ENCODE peak calls at places on chromosomes 7 and 10, in five cellular contexts. J is fibroblast of lung, Y is Peyer's patch, B is IMR-90, Q is prostate gland. N is an unnamed sample.

GRCh38 chr10:7625836-7626235 is 40.9 kb downstream of the ITIH5 start:
- DNase-seq in J (no peak), Y (no peak), B (no peak), Q (no peak), N (no peak)

GRCh38 chr10:124653811-124654651 is 90.1 kb downstream of the FAM53B start:
- DNase-seq in J (no peak), Y (no peak), B (no peak), Q (peak; percentile 28), N (peak; percentile 76)

GRCh38 chr7:128755816-128756476 is 16.8 kb downstream of the CALU start:
- DNase-seq in J (peak; percentile 94), Y (no peak), B (peak; percentile 96), Q (no peak), N (no peak)

GRCh38 chr10:81874878-81875679 is at the start of gene NRG3:
- DNase-seq in J (no peak), Y (no peak), B (no peak), Q (no peak), N (no peak)

GRCh38 chr10:109663122-109663521 is 260.2 kb downstream of the XPNPEP1 start:
- DNase-seq in J (no peak), Y (no peak), B (no peak), Q (no peak), N (no peak)

GRCh38 chr7:96040250-96040772 is 268.0 kb downstream of the DYNC1I1 start:
- DNase-seq in J (no peak), Y (no peak), B (no peak), Q (no peak), N (no peak)

GRCh38 chr7:120460928-120461327 is 188.0 kb downstream of the KCND2 start:
- DNase-seq in J (no peak), Y (no peak), B (no peak), Q (no peak), N (no peak)

GRCh38 chr10:116691544-116692126 is 50.7 kb downstream of the HSPA12A start:
- DNase-seq in J (peak; percentile 29), Y (no peak), B (no peak), Q (no peak), N (peak; percentile 77)

GRCh38 chr10:85864866-85865526 is 501.6 kb downstream of the GRID1 start:
- DNase-seq in J (no peak), Y (no peak), B (no peak), Q (no peak), N (no peak)

GRCh38 chr10:126235091-126235978 is 152.9 kb downstream of the ADAM12 start:
- DNase-seq in J (no peak), Y (no peak), B (no peak), Q (no peak), N (no peak)

DNA sequence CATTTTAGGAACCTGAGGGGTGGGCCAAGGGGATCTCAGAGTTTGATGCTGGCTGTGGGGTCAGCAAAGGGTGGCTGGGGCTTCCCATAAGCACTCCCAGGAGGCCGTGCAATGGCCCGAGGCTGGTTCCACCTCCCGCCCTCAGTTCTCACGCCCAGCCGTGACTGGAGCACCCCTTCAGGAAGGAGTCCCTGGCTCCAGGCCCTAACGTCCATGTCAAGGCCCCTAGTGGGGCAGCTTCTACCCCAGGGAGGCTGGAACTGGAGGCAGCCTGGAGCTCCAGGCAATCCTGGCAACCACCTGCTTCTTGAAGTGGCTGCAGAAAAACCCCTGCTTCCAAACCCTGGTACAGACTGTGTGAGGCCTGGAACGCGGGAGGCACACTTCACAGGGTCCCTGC is 165.5 kb downstream of the DIP2C start:
- DNase-seq in J (no peak), Y (no peak), B (no peak), Q (no peak), N (peak; percentile 58)
- H3K4me1 ChIP-seq in J (no peaks in the 10 kb centered on the region), Y (no peaks in the 10 kb centered on the region), B (peaks cover 20% of the 10 kb centered on the region), Q (no peaks in the 10 kb centered on the region), N (no peaks in the 10 kb centered on the region)

DNA sequence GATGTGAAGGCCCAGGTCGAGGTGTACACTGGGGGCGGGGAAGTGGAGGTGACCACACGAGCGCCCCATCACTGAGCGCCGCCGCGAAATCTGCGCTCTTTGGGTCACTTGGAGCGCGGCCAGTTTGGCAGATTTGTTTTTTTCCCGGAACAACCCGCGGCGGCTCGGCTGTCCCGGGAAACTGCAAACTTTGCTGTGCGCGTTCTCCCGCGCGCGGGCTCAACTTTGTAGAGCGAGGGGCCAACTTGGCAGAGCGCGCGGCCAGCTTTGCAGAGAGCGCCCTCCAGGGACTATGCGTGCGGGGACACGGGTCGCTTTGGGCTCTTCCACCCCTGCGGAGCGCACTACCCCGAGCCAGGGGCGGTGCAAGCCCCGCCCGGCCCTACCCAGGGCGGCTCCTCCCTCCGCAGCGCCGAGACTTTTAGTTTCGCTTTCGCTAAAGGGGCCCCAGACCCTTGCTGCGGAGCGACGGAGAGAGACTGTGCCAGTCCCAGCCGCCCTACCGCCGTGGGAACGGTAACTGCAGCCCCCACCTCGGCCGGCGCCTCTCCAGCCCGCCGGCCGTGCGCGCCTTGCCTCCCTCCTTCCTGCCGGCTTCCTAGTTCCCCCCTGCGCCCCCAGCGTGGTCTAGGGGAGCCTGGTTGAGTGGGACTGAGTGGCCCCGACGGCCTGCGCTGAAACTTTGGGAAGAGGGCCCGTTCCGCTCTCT is at the start of gene CASP7:
- DNase-seq in J (peak; percentile 71), Y (peak; percentile 89), B (peak; percentile 68), Q (peak; percentile 77), N (peak; percentile 94)
- TF ChIP-seq CTCF in J (no peak), Y (no peak), B (peak; percentile 14), Q (peak; percentile 21), N (no peak)

GRCh38 chr7:55080000-55080629 is 61.3 kb downstream of the EGFR start:
- DNase-seq in J (no peak), Y (no peak), B (no peak), Q (no peak), N (no peak)

GRCh38 chr7:55077581-55078410 is 59.0 kb downstream of the EGFR start:
- DNase-seq in J (no peak), Y (peak; percentile 91), B (no peak), Q (no peak), N (no peak)

GRCh38 chr7:55075464-55075971 is 56.7 kb downstream of the EGFR start:
- DNase-seq in J (no peak), Y (no peak), B (no peak), Q (no peak), N (no peak)

GRCh38 chr7:55081067-55081853 is 62.4 kb downstream of the EGFR start:
- DNase-seq in J (no peak), Y (no peak), B (no peak), Q (no peak), N (no peak)

DNA sequence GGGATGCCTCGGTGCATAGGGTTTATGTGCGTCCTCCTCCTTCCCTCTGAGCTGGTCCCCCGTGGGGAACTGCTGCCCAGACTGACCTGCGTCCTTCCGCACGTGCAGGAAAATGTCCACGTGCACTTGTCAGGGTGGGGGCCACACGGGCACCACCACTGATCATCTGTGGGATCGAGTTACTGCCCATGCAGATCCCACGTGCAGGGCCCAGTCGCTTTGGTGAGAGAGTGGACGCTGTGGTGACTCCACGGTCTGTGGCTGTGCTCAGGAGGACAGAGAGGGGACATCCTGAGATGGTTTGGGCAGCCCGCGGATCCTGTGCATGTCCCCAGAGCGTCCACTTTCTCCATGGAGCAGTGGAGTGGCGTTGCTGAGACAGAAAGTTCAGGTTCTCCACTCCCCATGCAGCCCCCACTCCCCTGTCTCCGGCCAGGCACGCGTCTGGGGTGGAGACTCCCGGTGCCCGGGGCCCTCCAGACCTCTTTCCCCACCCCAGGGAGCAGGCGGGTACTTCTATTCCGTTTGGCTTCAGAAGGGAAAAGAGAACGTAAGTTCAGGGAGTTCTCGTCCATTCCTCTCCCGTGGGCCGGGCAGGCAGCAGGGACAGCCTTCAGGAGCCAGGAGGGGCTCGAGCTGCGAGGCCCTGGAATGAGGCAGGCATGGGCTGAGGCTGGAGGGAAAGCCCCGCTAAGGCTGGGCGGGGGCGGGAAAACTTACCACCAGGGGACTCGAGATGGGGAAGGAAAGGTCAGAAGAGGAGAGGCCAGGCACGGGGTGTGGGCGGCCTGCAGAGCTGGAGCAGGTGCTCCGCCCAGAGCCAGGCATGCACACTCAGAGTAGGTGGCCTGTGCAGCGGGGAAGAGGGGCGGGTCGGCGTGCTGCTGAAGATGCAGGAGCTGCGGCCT is 59.9 kb downstream of the EGFR start:
- DNase-seq in J (no peak), Y (peak; percentile 82), B (no peak), Q (no peak), N (no peak)
- H3K4me1 ChIP-seq in J (peaks cover 21% of the 10 kb centered on the region), Y (peaks cover 8% of the 10 kb centered on the region), B (peaks cover 33% of the 10 kb centered on the region), Q (peaks cover 4% of the 10 kb centered on the region), N (peaks cover 14% of the 10 kb centered on the region)

GRCh38 chr7:49166441-49166840 is 242.1 kb downstream of the CDC14C start:
- DNase-seq in J (no peak), Y (no peak), B (no peak), Q (no peak), N (no peak)
- TF ChIP-seq CTCF in J (no peak), Y (no peak), B (no peak), Q (no peak), N (no peak)

DNA sequence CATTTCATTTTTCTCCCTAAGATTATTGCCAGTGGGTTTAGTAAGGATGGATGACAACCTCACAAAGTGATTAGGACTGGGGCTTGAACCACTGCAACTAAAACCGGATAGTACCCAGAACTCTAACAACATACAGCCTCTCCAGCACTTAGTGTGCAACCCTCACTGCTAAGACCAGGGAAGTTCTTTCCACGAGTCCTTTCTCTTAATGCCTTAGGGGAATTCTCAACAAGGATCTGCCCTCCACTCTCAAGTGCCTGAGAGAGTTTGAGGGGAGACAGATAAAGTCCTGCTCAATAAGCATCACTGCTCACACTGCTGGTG is 104.6 kb downstream of the NRP1 start:
- DNase-seq in J (no peak), Y (no peak), B (no peak), Q (no peak), N (no peak)
- H3K4me1 ChIP-seq in J (peaks cover 7% of the 10 kb centered on the region), Y (no peaks in the 10 kb centered on the region), B (peaks cover 12% of the 10 kb centered on the region), Q (no peaks in the 10 kb centered on the region), N (peaks cover 3% of the 10 kb centered on the region)

N was measured in spleen.